ENCODE peak calls at places on chromosome 13, in nine cellular contexts. N is caudate nucleus, I is mesothelial cell of epicardium, T is dorsolateral prefrontal cortex, B is nucleus accumbens, R is T-helper 1 cell, K is M059J, C is aorta, J is HT-29. V is an unnamed sample.

GRCh38 chr13:99434258-99434788 is 66.9 kb upstream of the TM9SF2 start:
- DNase-seq in N (no peak), I (no peak), T (no peak), B (no peak), R (peak), K (no peak), C (peak), J (no peak), V (no peak)

GRCh38 chr13:44048326-44048725 is 168.6 kb downstream of the LACC1 start:
- DNase-seq in N (no peak), I (no peak), T (no peak), B (no peak), R (no peak), K (peak), C (no peak), J (peak), V (no peak)

GRCh38 chr13:52955505-52955904 is 73.1 kb upstream of the OLFM4 start:
- DNase-seq in N (no peak), I (no peak), T (no peak), B (no peak), R (no peak), K (no peak), C (no peak), J (no peak), V (no peak)

GRCh38 chr13:95360052-95360451 is 58.8 kb upstream of the ABCC4 start:
- DNase-seq in N (no peak), I (no peak), T (no peak), B (no peak), R (no peak), K (no peak), C (no peak), J (no peak), V (no peak)

GRCh38 chr13:104314926-104315535 is 1248.8 kb upstream of the SLC10A2 start:
- DNase-seq in N (no peak), I (no peak), T (no peak), B (no peak), R (no peak), K (peak), C (no peak), J (no peak), V (no peak)

GRCh38 chr13:110397445-110397844 is 90.4 kb downstream of the COL4A2 start:
- DNase-seq in N (peak), I (no peak), T (peak), B (peak), R (no peak), K (peak), C (peak), J (no peak), V (no peak)

GRCh38 chr13:52599853-52600603 is 42.2 kb upstream of the HNRNPA1L2 start:
- DNase-seq in N (no peak), I (peak), T (no peak), B (no peak), R (no peak), K (peak), C (peak), J (no peak), V (no peak)

GRCh38 chr13:111845621-111846351 is 221.2 kb upstream of the SOX1 start:
- DNase-seq in N (peak), I (no peak), T (no peak), B (no peak), R (no peak), K (no peak), C (no peak), J (no peak), V (peak)

GRCh38 chr13:50290186-50290585 is 274.9 kb downstream of the KCNRG start:
- DNase-seq in N (no peak), I (no peak), T (no peak), B (no peak), R (no peak), K (no peak), C (no peak), J (no peak), V (no peak)

GRCh38 chr13:99892189-99892588 is 79.4 kb downstream of the ZIC5 start:
- DNase-seq in N (no peak), I (no peak), T (no peak), B (no peak), R (no peak), K (no peak), C (no peak), J (no peak), V (no peak)

GRCh38 chr13:77026255-77026782 is 640 bp downstream of the FBXL3 start:
- DNase-seq in N (peak), I (peak), T (peak), B (peak), R (peak), K (peak), C (peak), J (peak), V (peak)

GRCh38 chr13:95253033-95253432 is 48.2 kb downstream of the ABCC4 start:
- DNase-seq in N (no peak), I (no peak), T (no peak), B (no peak), R (no peak), K (no peak), C (no peak), J (no peak), V (no peak)

GRCh38 chr13:40187324-40187795 is 479.1 kb downstream of the FOXO1 start:
- DNase-seq in N (no peak), I (no peak), T (no peak), B (no peak), R (peak), K (no peak), C (no peak), J (no peak), V (no peak)

GRCh38 chr13:66933994-66934393 is 296.1 kb downstream of the PCDH9 start:
- DNase-seq in N (no peak), I (no peak), T (no peak), B (no peak), R (no peak), K (peak), C (no peak), J (no peak), V (no peak)

GRCh38 chr13:109642358-109642757 is 144.0 kb downstream of the IRS2 start:
- DNase-seq in N (no peak), I (no peak), T (no peak), B (no peak), R (no peak), K (no peak), C (no peak), J (no peak), V (no peak)

GRCh38 chr13:95494082-95494681 is 58.3 kb upstream of the CLDN10 start:
- DNase-seq in N (no peak), I (no peak), T (no peak), B (no peak), R (no peak), K (peak), C (no peak), J (peak), V (no peak)

GRCh38 chr13:39058040-39058439 is 19.8 kb downstream of the NHLRC3 start:
- DNase-seq in N (no peak), I (no peak), T (no peak), B (no peak), R (no peak), K (no peak), C (no peak), J (no peak), V (no peak)

GRCh38 chr13:98483636-98484288 is 93.1 kb downstream of the STK24 start:
- DNase-seq in N (no peak), I (no peak), T (no peak), B (no peak), R (no peak), K (peak), C (no peak), J (peak), V (no peak)

GRCh38 chr13:71320452-71320851 is 546.6 kb downstream of the DACH1 start:
- DNase-seq in N (no peak), I (no peak), T (no peak), B (no peak), R (no peak), K (peak), C (no peak), J (peak), V (no peak)

GRCh38 chr13:107867701-107868661 is 347.4 kb downstream of the LIG4 start:
- DNase-seq in N (peak), I (no peak), T (peak), B (peak), R (no peak), K (no peak), C (no peak), J (no peak), V (peak)

GRCh38 chr13:46962286-46962941 is 65.6 kb upstream of the HTR2A start:
- DNase-seq in N (no peak), I (no peak), T (no peak), B (no peak), R (no peak), K (peak), C (no peak), J (peak), V (no peak)